ENCODE peak calls at places on chromosomes 5 and 9, in eight cellular contexts. M is GM23248, F is mammary epithelial cell, N is PC-3, S is fibroblast of lung, R is endothelial cell of umbilical vein, V is GM12878, P is HCT116. K is an unnamed sample. For H3K79me2, the result is how much of the 10 kb centered on the place peaks cover.

GRCh38 chr5:95973793-95974325 is 12.2 kb upstream of the ELL2 start:
- DNase-seq in M (no peak), F (no peak), N (no peak), S (peak), R (peak), V (peak), P (no peak), K (peak)

GRCh38 chr5:28862137-28862859 is 1823.9 kb upstream of the CDH9 start:
- DNase-seq in M (no peak), F (no peak), N (no peak), S (no peak), R (no peak), V (no peak), P (no peak), K (no peak)

GRCh38 chr9:19208653-19209052 is 21.8 kb upstream of the DENND4C start:
- DNase-seq in M (no peak), F (peak), N (peak), S (no peak), R (no peak), V (no peak), P (no peak), K (no peak)

GRCh38 chr5:180043381-180043780 is 28.2 kb downstream of the RNF130 start:
- DNase-seq in M (no peak), F (no peak), N (no peak), S (peak), R (no peak), V (no peak), P (no peak), K (no peak)

GRCh38 chr5:10091701-10092100 is 158.0 kb downstream of the ATPSCKMT start:
- DNase-seq in M (peak), F (no peak), N (no peak), S (no peak), R (no peak), V (no peak), P (no peak), K (no peak)

GRCh38 chr9:93954436-93955355 is at the start of gene BARX1:
- DNase-seq in M (no peak), F (no peak), N (no peak), S (no peak), R (no peak), V (no peak), P (no peak), K (no peak)

GRCh38 chr9:127536499-127536898 is 75.6 kb upstream of the STXBP1 start:
- DNase-seq in M (no peak), F (no peak), N (no peak), S (no peak), R (no peak), V (no peak), P (no peak), K (no peak)

GRCh38 chr5:154446183-154447073 is 631 bp downstream of the SAP30L start:
- DNase-seq in M (peak), F (peak), N (peak), S (peak), R (peak), V (no peak), P (no peak), K (peak)

GRCh38 chr5:122458278-122458872 is 146.3 kb downstream of the SNCAIP start:
- DNase-seq in M (peak), F (no peak), N (peak), S (no peak), R (peak), V (no peak), P (peak), K (peak)

GRCh38 chr5:86917117-86917579 is 299.4 kb downstream of the COX7C start:
- DNase-seq in M (peak), F (peak), N (peak), S (peak), R (peak), V (no peak), P (no peak), K (peak)

GRCh38 chr9:121326130-121326838 is 43.8 kb downstream of the STOM start:
- DNase-seq in M (peak), F (peak), N (peak), S (peak), R (peak), V (no peak), P (no peak), K (no peak)

GRCh38 chr9:101417977-101418376 is 17.6 kb downstream of the ALDOB start:
- DNase-seq in M (no peak), F (no peak), N (no peak), S (no peak), R (no peak), V (no peak), P (no peak), K (no peak)

GRCh38 chr5:142095035-142095434 is 13.5 kb upstream of the NDFIP1 start:
- DNase-seq in M (peak), F (no peak), N (no peak), S (no peak), R (no peak), V (no peak), P (no peak), K (no peak)

GRCh38 chr5:98570661-98571181 is 202.7 kb upstream of the RGMB start:
- DNase-seq in M (peak), F (peak), N (peak), S (peak), R (peak), V (no peak), P (no peak), K (no peak)

GRCh38 chr5:37658440-37658839 is 181.4 kb downstream of the GDNF start:
- DNase-seq in M (no peak), F (no peak), N (peak), S (no peak), R (no peak), V (no peak), P (no peak), K (no peak)

GRCh38 chr5:109345699-109346098 is 64.1 kb downstream of the PJA2 start:
- DNase-seq in M (peak), F (no peak), N (no peak), S (no peak), R (no peak), V (no peak), P (no peak), K (no peak)

GRCh38 chr9:12697719-12698118 is 4.5 kb downstream of the TYRP1 start:
- DNase-seq in M (peak), F (no peak), N (no peak), S (peak), R (peak), V (no peak), P (no peak), K (no peak)

GRCh38 chr5:13660072-13660471 is 284.4 kb downstream of the DNAH5 start:
- DNase-seq in M (peak), F (no peak), N (peak), S (peak), R (peak), V (no peak), P (no peak), K (no peak)

GRCh38 chr9:121674952-121675351 is 23.5 kb downstream of the DAB2IP start:
- DNase-seq in M (peak), F (peak), N (peak), S (peak), R (no peak), V (no peak), P (no peak), K (no peak)

GRCh38 chr5:157059093-157059539 is at the start of gene HAVCR1:
- DNase-seq in M (no peak), F (no peak), N (no peak), S (no peak), R (no peak), V (no peak), P (no peak), K (no peak)

GRCh38 chr5:57889558-57889957 is 406.9 kb upstream of the ACTBL2 start:
- DNase-seq in M (peak), F (peak), N (peak), S (peak), R (peak), V (no peak), P (peak), K (no peak)

GRCh38 chr5:83471405-83472212 is at the start of gene VCAN:
- DNase-seq in M (peak), F (peak), N (peak), S (peak), R (no peak), V (no peak), P (peak), K (no peak)

GRCh38 chr5:6462671-6463070 is 14.0 kb downstream of the UBE2QL1 start:
- DNase-seq in M (no peak), F (no peak), N (no peak), S (no peak), R (no peak), V (no peak), P (no peak), K (no peak)

GRCh38 chr9:93575706-93576295 is 583 bp upstream of the PHF2 start:
- DNase-seq in M (peak), F (peak), N (no peak), S (peak), R (peak), V (no peak), P (no peak), K (peak)

GRCh38 chr9:137083418-137084004 is 3.3 kb upstream of the MAN1B1 start:
- DNase-seq in M (peak), F (peak), N (peak), S (peak), R (peak), V (peak), P (peak), K (no peak)

GRCh38 chr9:16726023-16726422 is 144.4 kb downstream of the BNC2 start:
- DNase-seq in M (peak), F (peak), N (peak), S (peak), R (peak), V (no peak), P (no peak), K (no peak)

GRCh38 chr5:65914644-65915196 is 11.7 kb upstream of the ERBIN start:
- DNase-seq in M (no peak), F (no peak), N (no peak), S (no peak), R (no peak), V (no peak), P (no peak), K (no peak)

GRCh38 chr5:85397451-85397850 is 1012.8 kb upstream of the EDIL3 start:
- DNase-seq in M (no peak), F (no peak), N (no peak), S (no peak), R (no peak), V (no peak), P (no peak), K (no peak)

GRCh38 chr5:54517174-54517511 is 416 bp upstream of the SNX18 start:
- DNase-seq in M (no peak), F (no peak), N (no peak), S (no peak), R (no peak), V (no peak), P (no peak), K (no peak)

GRCh38 chr9:88949425-88949824 is 41.8 kb upstream of the S1PR3 start:
- DNase-seq in M (peak), F (no peak), N (no peak), S (peak), R (peak), V (no peak), P (no peak), K (no peak)

GRCh38 chr5:83877911-83878706 is 157.5 kb upstream of the HAPLN1 start:
- DNase-seq in M (peak), F (no peak), N (peak), S (peak), R (no peak), V (no peak), P (no peak), K (no peak)

GRCh38 chr5:98570010-98570409 is 203.5 kb upstream of the RGMB start:
- DNase-seq in M (peak), F (peak), N (peak), S (peak), R (peak), V (no peak), P (no peak), K (no peak)

GRCh38 chr5:76782444-76782843 is 36.4 kb upstream of the F2RL1 start:
- DNase-seq in M (no peak), F (no peak), N (no peak), S (peak), R (peak), V (no peak), P (no peak), K (no peak)

GRCh38 chr9:97617939-97618416 is 15.2 kb downstream of the TSTD2 start:
- DNase-seq in M (no peak), F (no peak), N (no peak), S (no peak), R (no peak), V (no peak), P (no peak), K (no peak)

GRCh38 chr5:14038341-14038959 is 94.0 kb upstream of the DNAH5 start:
- DNase-seq in M (peak), F (peak), N (peak), S (peak), R (peak), V (no peak), P (peak), K (no peak)

GRCh38 chr5:146909496-146910068 is 31.0 kb upstream of the PPP2R2B start:
- DNase-seq in M (no peak), F (no peak), N (no peak), S (no peak), R (no peak), V (no peak), P (no peak), K (no peak)

GRCh38 chr9:105445203-105445881 is 2.5 kb upstream of the FSD1L start:
- DNase-seq in M (peak), F (no peak), N (no peak), S (peak), R (no peak), V (no peak), P (no peak), K (no peak)

GRCh38 chr9:113988385-113988784 is 89.7 kb downstream of the AMBP start:
- DNase-seq in M (no peak), F (no peak), N (no peak), S (no peak), R (no peak), V (no peak), P (no peak), K (no peak)

GRCh38 chr9:136757751-136758140 is 297 bp downstream of the LCN8 start:
- DNase-seq in M (no peak), F (no peak), N (no peak), S (no peak), R (no peak), V (no peak), P (no peak), K (no peak)

GRCh38 chr9:21976334-21976875 is 17.8 kb downstream of the CDKN2A start:
- DNase-seq in M (no peak), F (no peak), N (no peak), S (no peak), R (no peak), V (no peak), P (no peak), K (no peak)
- H3K79me2 ChIP-seq in M (under half), F (under half), N (under half), S (under half), R (under half), V (under half), P (under half), K (half or more)

GRCh38 chr9:75010570-75010969 is 17.5 kb downstream of the CARNMT1 start:
- DNase-seq in M (no peak), F (no peak), N (no peak), S (no peak), R (no peak), V (no peak), P (no peak), K (no peak)
- H3K79me2 ChIP-seq in M (under half), F (under half), N (under half), S (under half), R (under half), V (under half), P (under half), K (under half)

GRCh38 chr5:131368866-131369265 is 105.0 kb downstream of the CDC42SE2 start:
- DNase-seq in M (no peak), F (no peak), N (no peak), S (no peak), R (no peak), V (no peak), P (no peak), K (no peak)
- H3K79me2 ChIP-seq in M (under half), F (half or more), N (under half), S (under half), R (under half), V (half or more), P (under half), K (half or more)

DNA sequence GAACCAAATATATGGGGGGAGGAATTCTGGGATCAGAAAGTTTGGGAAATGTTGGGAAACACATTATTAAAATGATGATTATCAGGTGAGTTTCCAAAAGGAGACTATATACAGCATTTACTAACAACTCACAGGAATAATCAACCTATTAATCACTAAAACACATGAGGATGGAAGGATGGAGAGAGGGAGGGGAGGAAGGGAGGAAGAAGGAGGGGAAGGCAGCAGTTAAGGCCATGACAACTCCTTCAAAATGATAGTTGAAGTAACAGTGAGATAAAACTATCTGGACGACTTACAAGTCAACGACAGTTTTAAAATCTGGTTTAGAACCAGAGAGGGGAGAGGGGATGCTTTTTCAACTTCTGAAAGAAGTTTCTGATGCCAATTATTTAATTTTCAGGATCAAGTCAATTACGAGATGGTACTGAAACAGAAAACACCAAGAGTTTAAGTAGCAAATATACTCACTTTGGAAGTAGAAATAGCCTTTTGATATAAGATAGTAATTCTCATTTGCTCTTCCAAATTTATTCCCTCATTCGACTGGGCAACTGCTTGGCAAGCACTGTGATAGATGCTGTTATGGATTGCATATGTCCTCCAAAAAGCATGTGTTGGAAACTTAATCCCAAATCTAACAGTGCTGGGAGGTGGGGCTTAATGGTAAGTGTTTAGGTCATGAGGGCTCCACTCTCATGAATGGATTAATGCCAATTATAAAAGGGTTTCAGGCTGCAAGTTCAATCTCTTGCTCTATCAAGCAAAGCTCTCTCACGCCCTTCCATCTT is 30.4 kb downstream of the FBXW11 start:
- DNase-seq in M (no peak), F (no peak), N (no peak), S (no peak), R (no peak), V (no peak), P (no peak), K (no peak)
- H3K79me2 ChIP-seq in M (half or more), F (half or more), N (half or more), S (half or more), R (half or more), V (half or more), P (half or more), K (half or more)

DNA sequence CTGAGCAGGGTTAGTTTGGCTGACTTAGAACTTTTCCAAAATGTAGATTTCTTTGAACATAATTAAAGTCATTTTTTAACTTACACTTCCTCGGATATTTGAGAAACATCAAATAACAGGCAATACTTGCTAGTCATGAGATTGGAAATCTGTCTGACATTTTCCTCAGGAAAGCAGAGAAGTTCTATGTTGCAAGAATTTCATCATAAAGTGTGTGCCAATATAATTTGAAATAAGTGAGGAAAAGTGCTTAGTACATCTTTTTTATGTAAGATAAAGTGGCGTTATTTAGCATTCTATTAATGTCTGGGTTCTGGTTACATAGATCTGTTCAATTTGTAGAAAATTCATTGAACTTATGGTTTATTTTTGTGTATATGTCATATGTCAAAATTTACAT is 48.7 kb upstream of the C5orf47 start:
- DNase-seq in M (no peak), F (no peak), N (no peak), S (no peak), R (no peak), V (no peak), P (no peak), K (no peak)
- H3K79me2 ChIP-seq in M (half or more), F (under half), N (under half), S (under half), R (under half), V (under half), P (under half), K (under half)

GRCh38 chr5:116507941-116508655 is 66.5 kb downstream of the SEMA6A start:
- DNase-seq in M (peak), F (no peak), N (no peak), S (no peak), R (no peak), V (no peak), P (no peak), K (no peak)
- H3K79me2 ChIP-seq in M (under half), F (under half), N (under half), S (under half), R (under half), V (under half), P (under half), K (under half)